ENCODE peak calls at places on chromosomes 16 and 17, in seven cellular contexts. A is AG09309, U is astrocyte of the spinal cord, L is BJ, G is HuH-7, E is stomach, J is C1 segment of cervical spinal cord. V is an unnamed sample.

GRCh38 chr16:75491876-75492275 is 3.4 kb downstream of the CHST6 start:
- DNase-seq in L (no peak), J (peak), E (no peak), A (no peak), U (no peak), G (no peak), V (no peak)

GRCh38 chr16:15490123-15490711 is 55.8 kb downstream of the BMERB1 start:
- DNase-seq in G (no peak), L (no peak), A (no peak), E (no peak), J (no peak), U (no peak), V (no peak)

GRCh38 chr17:76277300-76278267 is 12.4 kb downstream of the UBALD2 start:
- DNase-seq in L (no peak), G (no peak), E (no peak), A (no peak), U (no peak), J (no peak), V (no peak)

GRCh38 chr17:72421128-72422092 is 300.6 kb downstream of the SOX9 start:
- DNase-seq in E (peak), L (peak), J (no peak), G (peak), U (peak), A (peak), V (peak)

GRCh38 chr16:77409311-77409710 is 25.5 kb downstream of the ADAMTS18 start:
- DNase-seq in L (no peak), J (no peak), A (no peak), E (no peak), G (no peak), U (no peak), V (no peak)

GRCh38 chr17:2102931-2103398 is 48.1 kb downstream of the HIC1 start:
- DNase-seq in A (no peak), G (no peak), U (peak), L (no peak), E (no peak), J (no peak), V (no peak)

GRCh38 chr17:37446027-37446426 is 39.3 kb downstream of the TADA2A start:
- DNase-seq in J (no peak), A (no peak), U (peak), L (no peak), E (no peak), G (peak), V (no peak)

GRCh38 chr17:179721-180379 is 1.6 kb downstream of the DOC2B start:
- DNase-seq in E (no peak), U (no peak), J (no peak), A (no peak), G (no peak), L (no peak), V (no peak)

GRCh38 chr16:8533509-8533908 is 56.8 kb downstream of the TMEM114 start:
- DNase-seq in A (no peak), G (no peak), J (no peak), L (no peak), E (no peak), U (no peak), V (no peak)

GRCh38 chr17:76153640-76154039 is 12.6 kb upstream of the FOXJ1 start:
- DNase-seq in G (no peak), L (no peak), A (no peak), U (peak), E (no peak), J (no peak), V (no peak)

GRCh38 chr16:27495191-27495590 is 54.5 kb downstream of the GTF3C1 start:
- DNase-seq in J (no peak), L (peak), G (no peak), E (no peak), U (peak), A (no peak), V (peak)